ENCODE peak calls at places on chromosomes 4 and X, in four cellular contexts. O is stimulated activated CD4-positive, alpha-beta T cell treated with anti-CD3 and anti-CD28 coated beads, Interleukin-12 subunit alpha, Interleukin-12 subunit beta, amount 100 ng/mL, for 24 hours; E is kidney epithelial cell; M is T-helper 1 cell. T is an unnamed sample.
A peak's percentile ranks its signal among the peaks of the same experiment; 100 is the strongest.

GRCh38 chr4:95833652-95834276 is 6.1 kb upstream of the PDHA2 start:
- DNase-seq in O (no peak), M (no peak), E (no peak), T (no peak)

GRCh38 chr4:176123710-176124407 is 58.2 kb downstream of the WDR17 start:
- DNase-seq in M (no peak), O (no peak), E (no peak), T (peak; percentile 9)

GRCh38 chr4:113952452-113953029 is 26.9 kb downstream of the ARSJ start:
- DNase-seq in M (no peak), O (no peak), E (no peak), T (no peak)

GRCh38 chrX:129478516-129478915 is 44.8 kb downstream of the SMARCA1 start:
- DNase-seq in E (no peak), O (no peak), M (no peak), T (no peak)

GRCh38 chr4:114603455-114603854 is 4.8 kb downstream of the UGT8 start:
- DNase-seq in M (no peak), O (no peak), E (no peak), T (peak; percentile 26)

GRCh38 chr4:24594887-24595286 is 10.5 kb upstream of the DHX15 start:
- DNase-seq in O (no peak), E (peak; percentile 56), M (no peak), T (no peak)

GRCh38 chr4:48815483-48815882 is 15.4 kb upstream of the OCIAD1 start:
- DNase-seq in M (no peak), E (no peak), O (no peak), T (no peak)

GRCh38 chr4:2413821-2414610 is 4.4 kb downstream of the ZFYVE28 start:
- DNase-seq in O (no peak), E (no peak), M (peak; percentile 27), T (peak; percentile 87)

GRCh38 chr4:106569151-106570029 is 200.8 kb upstream of the GIMD1 start:
- DNase-seq in M (no peak), E (no peak), O (no peak), T (no peak)

GRCh38 chr4:17939061-17939460 is 82.5 kb downstream of the LCORL start:
- DNase-seq in E (no peak), O (no peak), M (no peak), T (no peak)

GRCh38 chrX:18890724-18891560 is 93.0 kb downstream of the PHKA2 start:
- DNase-seq in O (no peak), M (no peak), E (no peak), T (no peak)

GRCh38 chr4:185831125-185831815 is 19.3 kb upstream of the SORBS2 start:
- DNase-seq in M (no peak), O (no peak), E (no peak), T (no peak)

GRCh38 chr4:110618091-110619000 is 4.5 kb downstream of the PITX2 start:
- DNase-seq in E (no peak), M (no peak), O (no peak), T (peak; percentile 16)

GRCh38 chr4:28518781-28519180 is 1658.1 kb downstream of the STIM2 start:
- DNase-seq in M (no peak), O (no peak), E (no peak), T (no peak)

GRCh38 chrX:21735038-21735752 is 22.7 kb downstream of the SMPX start:
- DNase-seq in M (no peak), O (no peak), E (no peak), T (no peak)

GRCh38 chr4:71553605-71554004 is 214.8 kb downstream of the SLC4A4 start:
- DNase-seq in M (no peak), E (no peak), O (no peak), T (no peak)

GRCh38 chr4:144176476-144176875 is 36.0 kb upstream of the GYPA start:
- DNase-seq in M (no peak), E (peak; percentile 32), O (no peak), T (no peak)

GRCh38 chr4:172188248-172188976 is 375.2 kb downstream of the GALNTL6 start:
- DNase-seq in O (no peak), M (no peak), E (no peak), T (no peak)

GRCh38 chr4:2796261-2797187 is 3.6 kb downstream of the SH3BP2 start:
- DNase-seq in O (no peak), M (no peak), E (peak; percentile 81), T (peak; percentile 84)

GRCh38 chr4:128649161-128649560 is 160.3 kb upstream of the JADE1 start:
- DNase-seq in E (no peak), O (no peak), M (no peak), T (no peak)

GRCh38 chrX:88424071-88424470 is 323.0 kb upstream of the CPXCR1 start:
- DNase-seq in M (no peak), E (no peak), O (no peak), T (no peak)

GRCh38 chr4:175412161-175412560 is 399.9 kb downstream of the GPM6A start:
- DNase-seq in O (no peak), M (no peak), E (peak; percentile 23), T (no peak)

GRCh38 chrX:39757971-39758370 is 339.8 kb downstream of the BCOR start:
- DNase-seq in E (no peak), O (no peak), M (no peak), T (no peak)

GRCh38 chr4:15213415-15213814 is 211.1 kb downstream of the CPEB2 start:
- DNase-seq in E (no peak), M (no peak), O (no peak), T (no peak)

GRCh38 chrX:38262715-38263620 is 42.3 kb upstream of the SRPX start:
- DNase-seq in M (no peak), O (no peak), E (no peak), T (no peak)

GRCh38 chr4:182928061-182928460 is 10.9 kb upstream of the DCTD start:
- DNase-seq in E (no peak), O (no peak), M (no peak), T (no peak)

GRCh38 chr4:126748736-126749135 is 884.0 kb upstream of the INTU start:
- DNase-seq in M (no peak), E (no peak), O (no peak), T (no peak)

GRCh38 chrX:153726286-153727107 is 1.8 kb downstream of the ABCD1 start:
- DNase-seq in E (no peak), M (peak; percentile 26), O (no peak), T (peak; percentile 71)

GRCh38 chr4:127249066-127249766 is 383.5 kb upstream of the INTU start:
- DNase-seq in E (no peak), M (no peak), O (no peak), T (no peak)

T was measured in transverse colon.